ENCODE peak calls at places on chromosomes 12 and 14, in six cellular contexts. Q, U, I, M, H and K are unnamed samples.

GRCh38 chr12:116236148-116236731 is 41.3 kb downstream of the MED13L start:
- DNase-seq in I (peak; percentile 36), Q (no peak), U (no peak), M (no peak), H (peak; percentile 44), K (no peak)

GRCh38 chr14:23559010-23559920 is 3.2 kb downstream of the THTPA start:
- DNase-seq in U (no peak), M (peak; percentile 86), I (peak; percentile 69), H (peak; percentile 55), Q (peak; percentile 67), K (no peak)

GRCh38 chr14:58659846-58660245 is 22.1 kb downstream of the DACT1 start:
- DNase-seq in M (no peak), H (no peak), I (no peak), U (no peak), Q (no peak), K (no peak)

GRCh38 chr12:110907583-110907982 is 12.8 kb downstream of the MYL2 start:
- DNase-seq in Q (no peak), M (no peak), I (no peak), H (no peak), U (no peak), K (no peak)

GRCh38 chr12:89817501-89818226 is 109.0 kb upstream of the ATP2B1 start:
- DNase-seq in H (no peak), Q (no peak), M (no peak), U (no peak), I (no peak), K (no peak)

GRCh38 chr14:100810861-100811461 is 15.0 kb upstream of the MEG3 start:
- DNase-seq in M (no peak), H (no peak), I (no peak), U (no peak), Q (no peak), K (no peak)

GRCh38 chr12:38162708-38163441 is 153.7 kb upstream of the ALG10B start:
- DNase-seq in H (no peak), U (peak; percentile 66), I (no peak), M (peak; percentile 66), Q (no peak), K (no peak)

GRCh38 chr14:62662811-62663477 is 382.3 kb downstream of the KCNH5 start:
- DNase-seq in H (no peak), I (no peak), U (no peak), M (no peak), Q (no peak), K (no peak)

GRCh38 chr12:88743946-88744685 is 163.8 kb upstream of the KITLG start:
- DNase-seq in H (no peak), U (no peak), I (no peak), M (no peak), Q (no peak), K (no peak)

GRCh38 chr14:91409991-91410401 is 7.6 kb downstream of the CCDC88C start:
- DNase-seq in H (no peak), M (no peak), U (no peak), I (no peak), Q (no peak), K (no peak)

GRCh38 chr14:32588448-32589320 is 259.6 kb downstream of the AKAP6 start:
- DNase-seq in U (no peak), I (peak; percentile 15), H (no peak), Q (peak; percentile 26), M (no peak), K (no peak)

GRCh38 chr14:89957791-89958190 is 2.1 kb downstream of the TDP1 start:
- DNase-seq in I (no peak), Q (no peak), U (peak; percentile 54), H (no peak), M (no peak), K (no peak)

GRCh38 chr14:102668291-102668873 is 75.9 kb downstream of the RCOR1 start:
- DNase-seq in Q (no peak), M (no peak), U (no peak), H (no peak), I (no peak), K (no peak)

GRCh38 chr12:120925740-120926563 is 21.8 kb upstream of the SPPL3 start:
- DNase-seq in H (no peak), Q (no peak), U (no peak), I (no peak), M (no peak), K (no peak)

GRCh38 chr14:100124551-100125088 is 34.8 kb downstream of the DEGS2 start:
- DNase-seq in M (peak; percentile 65), Q (no peak), U (peak; percentile 50), H (no peak), I (no peak), K (no peak)

GRCh38 chr14:97039717-97040363 is 242.7 kb downstream of the VRK1 start:
- DNase-seq in I (no peak), U (no peak), Q (no peak), M (no peak), H (no peak), K (no peak)

DNA sequence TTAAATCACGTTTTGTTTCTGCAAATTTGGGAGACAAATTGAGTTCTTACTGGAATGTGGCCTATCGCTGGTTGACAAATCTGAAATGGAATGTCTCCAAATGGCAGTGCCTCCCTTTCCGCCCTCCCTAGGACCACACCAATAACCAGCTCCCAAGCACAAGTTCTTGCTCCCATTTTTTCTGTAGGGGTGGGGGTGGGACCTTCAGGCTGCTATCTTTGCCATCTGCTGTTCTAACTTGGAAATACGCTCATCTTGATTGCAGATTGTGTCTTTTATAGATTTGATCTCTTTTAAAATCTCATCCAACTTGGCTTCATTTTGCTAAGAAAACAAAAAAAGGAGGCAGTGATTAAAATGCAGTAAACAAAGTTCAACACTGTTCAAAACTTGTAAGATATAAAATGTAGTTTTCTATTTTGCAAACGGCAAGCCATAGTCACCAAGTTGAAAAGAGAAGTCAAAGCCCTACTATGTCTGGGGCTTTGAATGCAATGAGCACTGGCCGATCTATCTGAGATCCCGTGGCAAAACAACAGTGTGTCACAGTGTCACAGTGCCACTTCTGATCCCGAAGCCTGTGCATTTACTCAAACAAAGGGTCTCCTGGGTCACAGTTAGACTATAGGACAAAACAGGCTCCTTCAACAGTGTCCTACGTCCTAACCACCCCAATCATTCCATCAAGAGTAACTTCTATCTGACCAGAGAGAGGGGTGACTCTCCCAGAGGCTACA is 13.7 kb upstream of the SELPLG start:
- DNase-seq in H (no peak), I (no peak), Q (no peak), M (no peak), U (no peak), K (no peak)
- TF ChIP-seq CTCF in H (no peak), I (no peak), Q (no peak), M (no peak), U (no peak), K (no peak)

DNA sequence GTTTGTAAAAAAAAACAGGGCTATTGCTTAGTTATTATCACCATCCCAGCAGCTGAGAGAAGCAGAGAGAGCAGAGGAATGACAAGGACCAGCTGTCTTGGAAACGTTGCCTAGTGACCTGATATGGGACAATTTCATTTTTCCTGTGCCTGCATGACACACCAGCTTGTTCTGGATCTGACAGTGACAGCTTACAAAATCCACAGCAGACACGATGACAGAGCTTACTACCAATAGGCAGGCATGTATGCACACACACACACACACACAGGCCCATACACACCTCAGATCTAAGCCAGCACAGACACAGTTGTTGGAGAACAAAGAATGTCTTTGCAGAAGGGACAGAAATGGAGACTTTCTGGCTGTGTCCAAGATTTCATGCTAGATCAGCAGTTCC is 25.4 kb downstream of the HSPB8 start:
- DNase-seq in Q (no peak), H (no peak), U (no peak), M (no peak), I (no peak), K (no peak)
- TF ChIP-seq CTCF in Q (no peak), H (no peak), U (no peak), M (no peak), I (no peak), K (no peak)

DNA sequence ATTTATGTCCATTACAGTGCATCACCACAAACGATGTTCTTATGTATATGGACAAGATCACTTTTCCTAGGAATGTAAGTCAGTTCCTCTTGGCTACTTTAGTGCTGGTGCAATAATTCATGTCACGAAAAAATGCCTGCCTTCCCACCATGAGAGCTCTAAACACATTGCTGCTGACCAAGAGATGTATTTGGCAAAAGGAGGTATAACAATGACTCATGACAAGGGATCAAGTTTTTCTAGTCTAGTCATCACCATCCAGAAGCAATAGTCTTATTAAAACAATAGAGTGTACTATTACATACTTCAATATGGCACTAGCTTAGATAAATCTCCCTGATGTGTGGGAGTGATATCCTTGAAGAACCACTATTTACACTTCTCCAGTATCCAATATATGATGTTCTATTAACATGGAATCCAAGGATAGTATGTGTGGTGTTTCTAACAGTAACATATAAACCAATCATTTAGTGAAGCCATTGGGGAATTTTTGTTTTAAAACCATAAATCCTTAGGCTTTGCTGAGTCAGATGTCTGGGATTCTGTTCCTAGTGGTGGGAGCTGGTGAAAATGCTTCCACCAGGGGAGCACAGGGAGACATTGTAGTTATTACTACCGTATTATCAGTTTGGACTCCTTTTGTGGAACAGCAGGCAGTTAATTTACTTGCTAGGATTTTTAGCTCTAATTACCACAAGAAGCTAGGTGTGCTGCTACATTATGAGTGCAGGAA is 1387.5 kb downstream of the LRFN5 start:
- DNase-seq in M (no peak), H (no peak), Q (no peak), I (no peak), U (no peak), K (no peak)
- TF ChIP-seq CTCF in M (no peak), H (no peak), Q (no peak), I (no peak), U (no peak), K (no peak)

GRCh38 chr14:64465208-64465821 is at the start of gene AKAP5:
- DNase-seq in Q (peak; percentile 68), H (peak; percentile 44), I (peak; percentile 86), M (peak; percentile 87), U (peak; percentile 93), K (no peak)

GRCh38 chr14:64463873-64464272 is 1.4 kb upstream of the AKAP5 start:
- DNase-seq in Q (no peak), M (no peak), H (no peak), U (no peak), I (no peak), K (no peak)

GRCh38 chr14:64467131-64467530 is 1.8 kb downstream of the AKAP5 start:
- DNase-seq in Q (no peak), U (no peak), H (no peak), M (no peak), I (no peak), K (no peak)

GRCh38 chr14:64464695-64465094 is 604 bp upstream of the AKAP5 start:
- DNase-seq in I (no peak), H (no peak), U (no peak), Q (no peak), M (no peak), K (no peak)

DNA sequence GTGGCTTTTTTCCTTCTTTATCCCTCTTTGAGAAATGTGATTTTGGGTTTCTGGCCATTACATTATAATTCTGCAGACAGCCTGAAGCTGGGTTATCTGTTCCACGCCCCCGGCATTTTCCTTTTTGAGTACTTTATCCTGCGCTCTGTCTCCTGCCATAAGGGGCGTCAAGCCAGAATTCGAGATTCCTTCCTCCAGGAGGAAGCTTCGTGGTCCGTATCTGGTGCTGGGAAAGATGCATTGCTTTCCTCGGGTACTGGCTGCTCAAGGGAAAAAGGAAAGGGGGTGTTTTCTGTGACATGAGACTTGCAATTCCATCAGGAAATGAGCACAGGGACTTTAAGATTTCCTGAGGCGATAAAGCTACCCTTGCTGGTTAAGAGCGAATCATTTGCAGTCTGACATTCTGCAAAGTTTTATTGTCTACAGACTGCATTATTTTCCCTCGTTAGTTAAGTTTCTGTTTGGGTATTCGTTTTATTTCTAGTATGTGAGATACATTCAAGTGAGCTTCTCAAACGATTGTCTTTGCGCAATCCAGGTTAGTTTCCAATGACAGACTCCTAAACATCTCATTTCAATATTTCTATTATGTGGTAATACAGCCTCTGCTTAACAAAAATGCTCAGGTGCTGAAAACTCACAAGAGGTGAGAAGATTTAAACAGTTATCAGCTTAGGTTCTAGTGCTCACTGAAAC is 706 bp downstream of the AKAP5 start:
- DNase-seq in I (peak; percentile 49), M (no peak), Q (peak; percentile 22), H (no peak), U (no peak), K (no peak)
- TF ChIP-seq CTCF in I (no peak), M (no peak), Q (peak; percentile 40), H (no peak), U (no peak), K (no peak)

GRCh38 chr12:33437598-33437997 is 2.0 kb downstream of the SYT10 start:
- DNase-seq in H (no peak), Q (no peak), I (no peak), M (no peak), U (no peak), K (no peak)
- TF ChIP-seq CTCF in H (no peak), Q (no peak), I (no peak), M (no peak), U (no peak), K (no peak)